ENCODE peak calls at places on chromosomes 11 and 22, in four cellular contexts. O, K, A and W are unnamed samples.

GRCh38 chr22:20618488-20618887 is 111.1 kb downstream of the MED15 start:
- DNase-seq in O (no peak), K (no peak), A (no peak), W (no peak)

GRCh38 chr22:46058591-46059519 is 81.9 kb upstream of the WNT7B start:
- DNase-seq in O (no peak), K (no peak), A (no peak), W (no peak)

GRCh38 chr22:27492566-27493201 is 308.9 kb downstream of the MN1 start:
- DNase-seq in O (no peak), K (no peak), A (no peak), W (no peak)

GRCh38 chr11:122229078-122229477 is 113.1 kb upstream of the BLID start:
- DNase-seq in O (no peak), K (no peak), A (peak), W (no peak)

GRCh38 chr11:65873280-65874156 is 918 bp upstream of the EFEMP2 start:
- DNase-seq in O (peak), K (peak), A (peak), W (peak)

GRCh38 chr11:130609121-130610035 is 160.9 kb downstream of the ADAMTS15 start:
- DNase-seq in O (no peak), K (peak), A (peak), W (peak)

GRCh38 chr11:30605036-30605435 is 18.9 kb upstream of the MPPED2 start:
- DNase-seq in O (no peak), K (no peak), A (no peak), W (no peak)

GRCh38 chr11:122796128-122796717 is 42.1 kb upstream of the CRTAM start:
- DNase-seq in O (peak), K (peak), A (peak), W (no peak)

GRCh38 chr11:67299471-67300191 is 3.7 kb upstream of the SSH3 start:
- DNase-seq in O (no peak), K (no peak), A (no peak), W (no peak)

GRCh38 chr11:130671801-130672700 is 223.6 kb downstream of the ADAMTS15 start:
- DNase-seq in O (no peak), K (peak), A (peak), W (peak)

GRCh38 chr11:121964591-121964990 is 151.4 kb downstream of the BLID start:
- DNase-seq in O (no peak), K (no peak), A (peak), W (no peak)

GRCh38 chr11:131884461-131885073 is 514.2 kb downstream of the NTM start:
- DNase-seq in O (no peak), K (no peak), A (no peak), W (no peak)

GRCh38 chr11:95593101-95593500 is 196.5 kb downstream of the FAM76B start:
- DNase-seq in O (no peak), K (no peak), A (no peak), W (no peak)

GRCh38 chr11:6474806-6475500 is 1.2 kb upstream of the TRIM3 start:
- DNase-seq in O (no peak), K (no peak), A (no peak), W (no peak)

GRCh38 chr11:128553662-128554392 is 33.5 kb downstream of the ETS1 start:
- DNase-seq in O (no peak), K (no peak), A (no peak), W (no peak)

DNA sequence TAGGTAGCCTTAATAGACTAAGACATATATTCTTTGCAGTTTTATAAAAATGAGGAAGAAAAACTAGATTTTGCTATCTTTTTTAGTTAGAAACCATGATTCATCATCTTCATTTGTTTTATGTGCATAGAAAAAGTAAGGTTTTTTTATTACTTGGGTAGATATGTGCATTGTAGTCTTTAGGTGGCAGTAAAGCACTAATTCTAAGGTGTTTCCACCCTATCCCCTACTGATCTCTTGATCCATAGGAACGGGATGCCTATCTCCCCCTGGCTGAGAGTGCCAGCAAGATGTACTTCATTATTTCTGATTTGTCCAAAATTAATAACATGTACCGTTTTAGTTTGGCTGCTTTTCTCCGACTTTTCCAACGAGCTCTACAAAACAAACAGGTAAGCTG is 148.1 kb downstream of the DYNC2H1 start:
- DNase-seq in O (no peak), K (no peak), A (peak), W (no peak)
- TF ChIP-seq CTCF in O (peak), K (no peak), A (peak), W (peak)

DNA sequence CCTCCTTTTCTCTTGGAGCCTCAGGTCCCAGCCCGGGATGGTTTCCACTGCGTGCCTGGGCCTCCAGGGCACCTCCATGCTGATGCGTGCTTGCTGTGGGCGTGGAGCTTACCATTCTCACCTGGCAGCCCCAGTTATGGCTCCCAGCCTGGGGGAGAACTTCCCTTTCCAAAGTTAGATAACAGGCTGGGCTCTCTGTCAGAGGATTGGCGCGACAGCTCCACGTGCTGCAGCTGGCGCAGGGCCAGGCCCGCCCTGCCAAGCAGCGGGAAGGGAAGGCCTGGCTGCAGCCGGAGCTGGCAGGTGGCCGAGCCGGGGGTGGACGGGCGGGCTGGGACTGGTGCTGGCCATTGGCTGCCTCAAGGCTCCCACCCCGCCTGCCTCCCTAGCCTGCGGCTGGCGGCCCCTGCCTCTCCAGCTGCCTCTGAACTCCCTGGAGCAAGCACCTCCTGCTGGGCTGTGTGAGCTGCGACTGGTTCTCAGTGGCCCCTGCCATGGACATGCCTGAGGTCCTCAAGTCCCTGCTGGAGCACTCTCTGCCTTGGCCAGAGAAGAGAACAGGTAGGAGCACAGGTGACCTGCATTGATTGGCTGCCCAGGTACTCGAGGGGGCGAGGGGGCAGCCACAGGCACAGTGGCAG is 14.6 kb upstream of the TEF start:
- DNase-seq in O (peak), K (peak), A (peak), W (peak)
- TF ChIP-seq CTCF in O (no peak), K (peak), A (peak), W (peak)

GRCh38 chr22:41518048-41518347 is 26.3 kb downstream of the POLR3H start:
- DNase-seq in O (no peak), K (no peak), A (no peak), W (no peak)
- TF ChIP-seq CTCF in O (peak), K (no peak), A (no peak), W (no peak)

GRCh38 chr11:126965331-126965730 is 35.2 kb downstream of the KIRREL3 start:
- DNase-seq in O (no peak), K (no peak), A (no peak), W (no peak)

GRCh38 chr11:126973051-126973450 is 27.5 kb downstream of the KIRREL3 start:
- DNase-seq in O (no peak), K (no peak), A (no peak), W (no peak)

GRCh38 chr11:126969865-126970479 is 30.6 kb downstream of the KIRREL3 start:
- DNase-seq in O (no peak), K (no peak), A (peak), W (no peak)

GRCh38 chr11:126971305-126971704 is 29.3 kb downstream of the KIRREL3 start:
- DNase-seq in O (no peak), K (no peak), A (no peak), W (no peak)

GRCh38 chr11:126968915-126969314 is 31.7 kb downstream of the KIRREL3 start:
- DNase-seq in O (no peak), K (no peak), A (peak), W (no peak)
- TF ChIP-seq CTCF in O (no peak), K (no peak), A (peak), W (no peak)

GRCh38 chr11:71437879-71438278 is 10.3 kb downstream of the DHCR7 start:
- DNase-seq in O (no peak), K (no peak), A (no peak), W (no peak)
- TF ChIP-seq CTCF in O (no peak), K (no peak), A (no peak), W (no peak)

GRCh38 chr11:3611976-3612678 is 29.7 kb downstream of the ART5 start:
- DNase-seq in O (no peak), K (no peak), A (no peak), W (no peak)

GRCh38 chr11:3605721-3606324 is 36.0 kb downstream of the ART5 start:
- DNase-seq in O (peak), K (no peak), A (no peak), W (no peak)

GRCh38 chr11:3605279-3605662 is 36.5 kb downstream of the ART5 start:
- DNase-seq in O (no peak), K (no peak), A (no peak), W (no peak)

GRCh38 chr11:3613998-3614741 is 27.6 kb downstream of the ART5 start:
- DNase-seq in O (no peak), K (no peak), A (no peak), W (no peak)

DNA sequence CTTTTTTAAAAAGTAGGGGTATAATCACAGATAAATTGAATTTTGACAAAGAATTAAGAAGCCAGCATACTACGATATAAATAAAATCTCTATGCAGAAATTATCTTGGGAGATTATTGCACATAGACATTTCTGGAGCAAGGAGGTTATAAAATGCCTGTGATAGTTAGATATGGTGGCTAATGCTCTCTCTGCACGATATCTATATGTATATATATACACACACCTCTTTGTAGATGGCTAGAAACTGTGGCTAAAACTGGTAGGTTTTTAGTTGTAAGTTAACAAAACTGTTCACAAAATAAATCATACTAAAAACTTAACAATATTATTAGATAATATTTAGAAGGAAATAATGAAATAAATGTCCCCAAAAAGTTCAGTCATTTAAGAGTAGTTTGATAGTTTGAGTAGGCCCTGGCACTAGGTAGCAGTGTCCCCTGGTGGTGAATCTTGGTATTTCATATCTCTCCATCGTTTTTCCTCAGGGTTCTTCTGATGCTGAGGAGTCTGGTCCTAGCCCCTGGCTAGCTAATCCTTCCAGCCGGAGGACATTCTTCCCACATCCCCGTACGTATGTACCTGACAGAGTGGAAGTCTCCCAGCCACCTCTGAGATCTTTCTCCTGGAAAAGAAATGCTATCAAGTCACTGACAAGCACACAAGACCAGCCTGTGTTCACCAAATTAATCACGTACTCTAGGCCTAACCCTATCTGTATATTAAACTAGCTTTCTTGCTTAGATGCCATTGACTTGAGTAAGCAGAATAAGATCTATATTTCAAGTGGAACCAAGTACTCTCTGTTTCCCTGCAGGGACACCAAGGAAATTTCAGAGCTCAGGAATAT is 32.2 kb downstream of the ART5 start:
- DNase-seq in O (peak), K (peak), A (peak), W (no peak)
- TF ChIP-seq CTCF in O (peak), K (peak), A (peak), W (peak)

GRCh38 chr22:44639891-44640617 is 62.0 kb upstream of the PRR5 start:
- DNase-seq in O (no peak), K (no peak), A (no peak), W (no peak)
- TF ChIP-seq CTCF in O (no peak), K (no peak), A (no peak), W (no peak)

DNA sequence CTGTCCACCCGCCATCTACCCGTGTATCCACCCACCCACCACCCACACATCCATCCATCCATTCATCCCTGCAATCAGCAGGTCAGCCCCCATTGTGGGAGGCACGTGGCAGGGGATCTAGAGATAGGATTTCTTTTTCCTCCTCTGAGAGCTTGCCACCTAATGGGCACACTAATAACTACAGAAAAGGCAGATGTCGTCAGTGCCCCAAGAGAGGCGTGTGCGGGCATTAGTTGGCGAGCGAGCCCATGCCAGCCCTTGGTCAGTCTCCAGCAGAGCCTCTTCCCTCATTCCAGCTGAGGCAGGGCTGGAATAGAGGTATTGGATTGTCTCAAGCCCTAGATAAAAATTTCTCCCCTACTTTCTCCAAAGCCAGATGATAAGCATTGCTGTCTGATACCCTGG is 9.7 kb downstream of the USP2 start:
- DNase-seq in O (no peak), K (no peak), A (no peak), W (no peak)
- TF ChIP-seq CTCF in O (peak), K (no peak), A (no peak), W (no peak)